ENCODE peak calls at places on chromosomes 12 and 14, in eight cellular contexts. One of them, this sample, is unnamed.

GRCh38 chr12:55974308-55974724 is 438 bp downstream of the RAB5B start:
- DNase-seq in IMR-90: peak; percentile 45
- DNase-seq in A673: peak; percentile 27
- DNase-seq in lower lobe of right lung: peak; percentile 78
- DNase-seq in transverse colon: peak; percentile 66
- DNase-seq in mucosa of descending colon: peak; percentile 60
- DNase-seq in left lung: no peak
- DNase-seq in PC-9: peak; percentile 55
- DNase-seq in this sample: peak; percentile 62

GRCh38 chr14:105249175-105250007 is 1.1 kb downstream of the BTBD6 start:
- DNase-seq in IMR-90: peak; percentile 26
- DNase-seq in A673: peak; percentile 36
- DNase-seq in lower lobe of right lung: peak; percentile 57
- DNase-seq in transverse colon: peak; percentile 27
- DNase-seq in mucosa of descending colon: peak; percentile 51
- DNase-seq in left lung: no peak
- DNase-seq in PC-9: no peak
- DNase-seq in this sample: peak; percentile 50

GRCh38 chr14:52563120-52563519 is 10.5 kb downstream of the GPR137C start:
- DNase-seq in IMR-90: peak; percentile 87
- DNase-seq in A673: peak; percentile 29
- DNase-seq in lower lobe of right lung: no peak
- DNase-seq in transverse colon: no peak
- DNase-seq in mucosa of descending colon: no peak
- DNase-seq in left lung: no peak
- DNase-seq in PC-9: no peak
- DNase-seq in this sample: peak; percentile 26

GRCh38 chr14:68188174-68188573 is 368.6 kb downstream of the RAD51B start:
- DNase-seq in IMR-90: no peak
- DNase-seq in A673: no peak
- DNase-seq in lower lobe of right lung: no peak
- DNase-seq in transverse colon: no peak
- DNase-seq in mucosa of descending colon: no peak
- DNase-seq in left lung: no peak
- DNase-seq in PC-9: no peak
- DNase-seq in this sample: no peak

GRCh38 chr12:57844725-57845477 is 1.6 kb downstream of the CTDSP2 start:
- DNase-seq in IMR-90: peak; percentile 86
- DNase-seq in A673: no peak
- DNase-seq in lower lobe of right lung: peak; percentile 66
- DNase-seq in transverse colon: peak; percentile 65
- DNase-seq in mucosa of descending colon: peak; percentile 65
- DNase-seq in left lung: peak; percentile 85
- DNase-seq in PC-9: peak; percentile 60
- DNase-seq in this sample: peak; percentile 83

GRCh38 chr12:10247659-10248058 is 35.0 kb downstream of the GABARAPL1 start:
- DNase-seq in IMR-90: no peak
- DNase-seq in A673: peak; percentile 42
- DNase-seq in lower lobe of right lung: no peak
- DNase-seq in transverse colon: no peak
- DNase-seq in mucosa of descending colon: no peak
- DNase-seq in left lung: no peak
- DNase-seq in PC-9: no peak
- DNase-seq in this sample: no peak

GRCh38 chr12:32047846-32048245 is 58.8 kb upstream of the BICD1 start:
- DNase-seq in IMR-90: no peak
- DNase-seq in A673: no peak
- DNase-seq in lower lobe of right lung: no peak
- DNase-seq in transverse colon: no peak
- DNase-seq in mucosa of descending colon: no peak
- DNase-seq in left lung: no peak
- DNase-seq in PC-9: no peak
- DNase-seq in this sample: no peak

GRCh38 chr14:104708606-104709268 is 15.3 kb upstream of the ADSS1 start:
- DNase-seq in IMR-90: peak; percentile 39
- DNase-seq in A673: peak; percentile 81
- DNase-seq in lower lobe of right lung: peak; percentile 79
- DNase-seq in transverse colon: peak; percentile 78
- DNase-seq in mucosa of descending colon: peak; percentile 85
- DNase-seq in left lung: no peak
- DNase-seq in PC-9: no peak
- DNase-seq in this sample: peak; percentile 67

GRCh38 chr12:25276199-25276937 is 25.6 kb upstream of the KRAS start:
- DNase-seq in IMR-90: peak; percentile 98
- DNase-seq in A673: peak; percentile 54
- DNase-seq in lower lobe of right lung: no peak
- DNase-seq in transverse colon: peak; percentile 72
- DNase-seq in mucosa of descending colon: peak; percentile 72
- DNase-seq in left lung: no peak
- DNase-seq in PC-9: peak; percentile 60
- DNase-seq in this sample: peak; percentile 93

GRCh38 chr14:105938055-105938863 is 411.9 kb downstream of the TMEM121 start:
- DNase-seq in IMR-90: no peak
- DNase-seq in A673: no peak
- DNase-seq in lower lobe of right lung: no peak
- DNase-seq in transverse colon: no peak
- DNase-seq in mucosa of descending colon: no peak
- DNase-seq in left lung: peak; percentile 54
- DNase-seq in PC-9: no peak
- DNase-seq in this sample: no peak

GRCh38 chr12:52976574-52977071 is 27.7 kb downstream of the KRT18 start:
- DNase-seq in IMR-90: peak; percentile 70
- DNase-seq in A673: no peak
- DNase-seq in lower lobe of right lung: no peak
- DNase-seq in transverse colon: no peak
- DNase-seq in mucosa of descending colon: no peak
- DNase-seq in left lung: no peak
- DNase-seq in PC-9: peak; percentile 51
- DNase-seq in this sample: peak; percentile 63

GRCh38 chr12:32460638-32461037 is 61.3 kb downstream of the FGD4 start:
- DNase-seq in IMR-90: no peak
- DNase-seq in A673: no peak
- DNase-seq in lower lobe of right lung: no peak
- DNase-seq in transverse colon: no peak
- DNase-seq in mucosa of descending colon: no peak
- DNase-seq in left lung: no peak
- DNase-seq in PC-9: no peak
- DNase-seq in this sample: no peak

GRCh38 chr14:100285913-100286400 is 20.3 kb downstream of the SLC25A29 start:
- DNase-seq in IMR-90: no peak
- DNase-seq in A673: no peak
- DNase-seq in lower lobe of right lung: no peak
- DNase-seq in transverse colon: peak; percentile 8
- DNase-seq in mucosa of descending colon: no peak
- DNase-seq in left lung: no peak
- DNase-seq in PC-9: no peak
- DNase-seq in this sample: no peak

GRCh38 chr14:100283984-100284881 is 22.0 kb downstream of the SLC25A29 start:
- DNase-seq in IMR-90: no peak
- DNase-seq in A673: no peak
- DNase-seq in lower lobe of right lung: no peak
- DNase-seq in transverse colon: peak; percentile 8
- DNase-seq in mucosa of descending colon: no peak
- DNase-seq in left lung: no peak
- DNase-seq in PC-9: no peak
- DNase-seq in this sample: no peak

GRCh38 chr14:100287202-100287997 is 18.8 kb downstream of the SLC25A29 start:
- DNase-seq in IMR-90: no peak
- DNase-seq in A673: no peak
- DNase-seq in lower lobe of right lung: no peak
- DNase-seq in transverse colon: peak; percentile 4
- DNase-seq in mucosa of descending colon: no peak
- DNase-seq in left lung: no peak
- DNase-seq in PC-9: no peak
- DNase-seq in this sample: no peak

GRCh38 chr14:100286484-100287191 is 19.6 kb downstream of the SLC25A29 start:
- DNase-seq in IMR-90: no peak
- DNase-seq in A673: no peak
- DNase-seq in lower lobe of right lung: no peak
- DNase-seq in transverse colon: peak; percentile 5
- DNase-seq in mucosa of descending colon: no peak
- DNase-seq in left lung: no peak
- DNase-seq in PC-9: no peak
- DNase-seq in this sample: no peak

GRCh38 chr14:100285021-100285912 is 21.0 kb downstream of the SLC25A29 start:
- DNase-seq in IMR-90: peak; percentile 32
- DNase-seq in A673: peak; percentile 79
- DNase-seq in lower lobe of right lung: peak; percentile 80
- DNase-seq in transverse colon: peak; percentile 77
- DNase-seq in mucosa of descending colon: peak; percentile 73
- DNase-seq in left lung: peak; percentile 97
- DNase-seq in PC-9: no peak
- DNase-seq in this sample: peak; percentile 52
- TF ChIP-seq CTCF in IMR-90: peak; percentile 71
- TF ChIP-seq CTCF in A673: peak; percentile 81
- TF ChIP-seq CTCF in lower lobe of right lung: peak; percentile 86
- TF ChIP-seq CTCF in transverse colon: peak; percentile 87
- TF ChIP-seq CTCF in mucosa of descending colon: peak; percentile 77
- TF ChIP-seq CTCF in left lung: peak; percentile 65
- TF ChIP-seq CTCF in PC-9: peak; percentile 82
- TF ChIP-seq CTCF in this sample: peak; percentile 75

DNA sequence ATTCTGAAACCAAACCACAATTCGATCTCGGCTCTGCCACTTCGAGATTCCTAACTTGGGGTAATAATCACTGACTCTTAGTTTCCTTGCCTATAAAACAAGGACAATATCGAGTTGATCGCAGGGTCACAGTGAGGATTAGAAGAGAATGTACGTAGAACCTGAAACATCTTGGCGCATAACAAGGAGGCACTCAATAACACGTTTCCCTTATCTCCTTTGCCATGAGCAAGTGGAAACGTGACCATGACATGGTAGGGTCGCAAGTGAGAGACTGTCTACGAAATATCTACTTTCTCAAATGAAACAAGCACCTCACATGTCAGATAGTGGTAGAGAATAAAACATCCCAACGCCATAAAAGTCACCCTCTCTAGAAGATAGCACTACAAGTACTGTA is 2.3 kb downstream of the DICER1 start:
- DNase-seq in IMR-90: no peak
- DNase-seq in A673: no peak
- DNase-seq in lower lobe of right lung: no peak
- DNase-seq in transverse colon: no peak
- DNase-seq in mucosa of descending colon: no peak
- DNase-seq in left lung: no peak
- DNase-seq in PC-9: no peak
- DNase-seq in this sample: no peak
- H3K4me3 ChIP-seq in IMR-90: no peak overlapping the region
- H3K4me3 ChIP-seq in A673: no peak overlapping the region
- H3K4me3 ChIP-seq in lower lobe of right lung: peak overlapping the region; percentile 78
- H3K4me3 ChIP-seq in transverse colon: no peak overlapping the region
- H3K4me3 ChIP-seq in mucosa of descending colon: no peak overlapping the region
- H3K4me3 ChIP-seq in left lung: no peak overlapping the region
- H3K4me3 ChIP-seq in PC-9: no peak overlapping the region
- H3K4me3 ChIP-seq in this sample: no peak overlapping the region

GRCh38 chr14:76647699-76648298 is 113.5 kb upstream of the VASH1 start:
- DNase-seq in IMR-90: peak; percentile 59
- DNase-seq in A673: peak; percentile 72
- DNase-seq in lower lobe of right lung: no peak
- DNase-seq in transverse colon: peak; percentile 10
- DNase-seq in mucosa of descending colon: peak; percentile 23
- DNase-seq in left lung: no peak
- DNase-seq in PC-9: peak; percentile 47
- DNase-seq in this sample: peak; percentile 80
- TF ChIP-seq CTCF in IMR-90: peak; percentile 61
- TF ChIP-seq CTCF in A673: peak; percentile 89
- TF ChIP-seq CTCF in lower lobe of right lung: peak; percentile 79
- TF ChIP-seq CTCF in transverse colon: peak; percentile 73
- TF ChIP-seq CTCF in mucosa of descending colon: peak; percentile 64
- TF ChIP-seq CTCF in left lung: peak; percentile 76
- TF ChIP-seq CTCF in PC-9: peak; percentile 95
- TF ChIP-seq CTCF in this sample: peak; percentile 95

GRCh38 chr12:68454855-68455254 is 122.7 kb upstream of the MDM1 start:
- DNase-seq in IMR-90: no peak
- DNase-seq in A673: peak; percentile 33
- DNase-seq in lower lobe of right lung: no peak
- DNase-seq in transverse colon: no peak
- DNase-seq in mucosa of descending colon: no peak
- DNase-seq in left lung: no peak
- DNase-seq in PC-9: no peak
- DNase-seq in this sample: no peak
- H3K4me3 ChIP-seq in IMR-90: no peak overlapping the region
- H3K4me3 ChIP-seq in A673: no peak overlapping the region
- H3K4me3 ChIP-seq in lower lobe of right lung: no peak overlapping the region
- H3K4me3 ChIP-seq in transverse colon: no peak overlapping the region
- H3K4me3 ChIP-seq in mucosa of descending colon: no peak overlapping the region
- H3K4me3 ChIP-seq in left lung: no peak overlapping the region
- H3K4me3 ChIP-seq in PC-9: no peak overlapping the region
- H3K4me3 ChIP-seq in this sample: no peak overlapping the region

GRCh38 chr14:37712976-37713431 is 117.6 kb downstream of the TTC6 start:
- DNase-seq in IMR-90: no peak
- DNase-seq in A673: no peak
- DNase-seq in lower lobe of right lung: no peak
- DNase-seq in transverse colon: no peak
- DNase-seq in mucosa of descending colon: no peak
- DNase-seq in left lung: no peak
- DNase-seq in PC-9: no peak
- DNase-seq in this sample: no peak

GRCh38 chr14:37708481-37708880 is 113.1 kb downstream of the TTC6 start:
- DNase-seq in IMR-90: peak; percentile 60
- DNase-seq in A673: no peak
- DNase-seq in lower lobe of right lung: no peak
- DNase-seq in transverse colon: no peak
- DNase-seq in mucosa of descending colon: no peak
- DNase-seq in left lung: no peak
- DNase-seq in PC-9: no peak
- DNase-seq in this sample: peak; percentile 59

GRCh38 chr14:37707716-37708115 is 112.3 kb downstream of the TTC6 start:
- DNase-seq in IMR-90: peak; percentile 48
- DNase-seq in A673: no peak
- DNase-seq in lower lobe of right lung: no peak
- DNase-seq in transverse colon: no peak
- DNase-seq in mucosa of descending colon: no peak
- DNase-seq in left lung: no peak
- DNase-seq in PC-9: peak; percentile 38
- DNase-seq in this sample: no peak

GRCh38 chr14:37711499-37712475 is 116.4 kb downstream of the TTC6 start:
- DNase-seq in IMR-90: no peak
- DNase-seq in A673: no peak
- DNase-seq in lower lobe of right lung: no peak
- DNase-seq in transverse colon: no peak
- DNase-seq in mucosa of descending colon: no peak
- DNase-seq in left lung: no peak
- DNase-seq in PC-9: no peak
- DNase-seq in this sample: peak; percentile 4

GRCh38 chr14:37709419-37710195 is 114.2 kb downstream of the TTC6 start:
- DNase-seq in IMR-90: peak; percentile 39
- DNase-seq in A673: peak; percentile 12
- DNase-seq in lower lobe of right lung: no peak
- DNase-seq in transverse colon: no peak
- DNase-seq in mucosa of descending colon: no peak
- DNase-seq in left lung: no peak
- DNase-seq in PC-9: no peak
- DNase-seq in this sample: peak; percentile 69
- TF ChIP-seq CTCF in IMR-90: peak; percentile 57
- TF ChIP-seq CTCF in A673: peak; percentile 57
- TF ChIP-seq CTCF in lower lobe of right lung: no peak
- TF ChIP-seq CTCF in transverse colon: peak; percentile 35
- TF ChIP-seq CTCF in mucosa of descending colon: no peak
- TF ChIP-seq CTCF in left lung: no peak
- TF ChIP-seq CTCF in PC-9: peak; percentile 53
- TF ChIP-seq CTCF in this sample: peak; percentile 64